ENCODE peak calls at places on chromosome 2, in five cellular contexts. V is astrocyte of the spinal cord, T is ovary, Z is fibroblast of the aortic adventitia, H is GM12878. E is an unnamed sample.

GRCh38 chr2:45845058-45845457 is 193.6 kb downstream of the PRKCE start:
- DNase-seq in H (no peak), T (no peak), Z (no peak), V (peak), E (peak)

GRCh38 chr2:36808386-36808785 is 111.9 kb downstream of the VIT start:
- DNase-seq in H (no peak), T (no peak), V (no peak), Z (no peak), E (no peak)

GRCh38 chr2:47062721-47063120 is 92.4 kb downstream of the STPG4 start:
- DNase-seq in T (no peak), Z (no peak), V (no peak), H (no peak), E (no peak)

GRCh38 chr2:230552181-230552580 is 136.2 kb downstream of the SP100 start:
- DNase-seq in V (no peak), Z (no peak), T (no peak), H (no peak), E (no peak)

GRCh38 chr2:18339326-18339725 is 221.1 kb downstream of the RDH14 start:
- DNase-seq in T (no peak), H (no peak), V (peak), Z (peak), E (no peak)

GRCh38 chr2:204272089-204272488 is 273.2 kb upstream of the PARD3B start:
- DNase-seq in Z (no peak), T (no peak), H (no peak), V (no peak), E (no peak)

GRCh38 chr2:196153480-196153879 is 17.9 kb downstream of the STK17B start:
- DNase-seq in H (no peak), T (no peak), V (no peak), Z (no peak), E (no peak)

GRCh38 chr2:218262631-218263586 is 2.1 kb downstream of the GPBAR1 start:
- DNase-seq in V (no peak), Z (no peak), T (no peak), H (no peak), E (no peak)

GRCh38 chr2:3073196-3073595 is 304.4 kb downstream of the EIPR1 start:
- DNase-seq in H (no peak), T (no peak), V (no peak), Z (no peak), E (no peak)

GRCh38 chr2:45652090-45653050 is 895 bp downstream of the PRKCE start:
- DNase-seq in V (peak), H (no peak), Z (peak), T (peak), E (peak)

GRCh38 chr2:222753251-222753824 is 81.9 kb downstream of the MOGAT1 start:
- DNase-seq in Z (peak), V (peak), H (no peak), T (peak), E (no peak)

GRCh38 chr2:145592362-145592761 is 1072.4 kb upstream of the ZEB2 start:
- DNase-seq in T (no peak), Z (peak), H (no peak), V (no peak), E (no peak)

GRCh38 chr2:69798909-69799526 is 30.4 kb upstream of the GMCL1 start:
- DNase-seq in T (no peak), V (peak), H (no peak), Z (peak), E (peak)
- H3K4me3 ChIP-seq in T (peak), V (peak), H (peak), Z (peak), E (peak)

DNA sequence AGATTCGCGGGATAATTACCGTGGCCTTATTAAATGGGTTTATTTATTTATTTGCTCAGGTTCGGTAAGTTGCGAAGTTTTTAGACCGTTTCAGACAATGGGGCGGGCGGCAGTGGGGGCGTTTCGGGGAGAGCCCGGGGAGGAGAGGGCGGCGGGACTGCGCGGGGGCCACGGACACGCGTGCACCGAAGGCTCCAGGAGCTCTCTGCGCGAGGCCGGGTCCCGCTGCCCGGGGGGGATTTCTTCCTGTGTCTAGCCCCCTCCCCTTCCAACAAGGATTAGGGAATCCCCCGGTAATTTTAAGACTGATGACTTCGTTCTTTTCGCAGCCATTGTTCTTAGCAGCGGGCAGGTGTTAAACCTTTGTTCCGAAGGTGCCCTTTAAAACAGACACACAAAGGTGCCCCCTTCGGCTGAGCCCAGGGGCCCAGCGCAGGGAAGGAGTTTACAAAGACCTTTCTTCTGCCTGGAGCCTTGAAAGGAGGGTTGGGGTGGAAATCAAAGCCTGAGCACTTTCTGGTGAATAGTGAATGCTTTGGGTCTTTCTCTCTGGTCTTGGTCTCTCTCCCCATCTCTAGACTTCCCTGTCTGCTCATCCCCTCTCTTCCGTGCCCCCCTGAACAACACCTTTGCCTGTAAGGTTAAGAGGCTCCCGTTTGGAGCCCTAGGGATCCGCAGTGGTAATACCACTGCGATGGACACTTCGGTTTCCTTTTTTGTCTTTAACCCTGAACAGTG is 2.1 kb downstream of the TRIB2 start:
- DNase-seq in T (peak), H (no peak), Z (no peak), V (no peak), E (no peak)
- TF ChIP-seq CTCF in T (no peak), H (no peak), Z (no peak), V (no peak), E (no peak)

GRCh38 chr2:169507698-169508097 is 1.8 kb upstream of the KLHL41 start:
- DNase-seq in T (no peak), H (no peak), Z (peak), V (peak), E (no peak)

GRCh38 chr2:169509230-169509917 is at the start of gene KLHL41:
- DNase-seq in Z (peak), T (no peak), V (peak), H (no peak), E (no peak)

GRCh38 chr2:169509955-169510354 is 453 bp downstream of the KLHL41 start:
- DNase-seq in V (no peak), H (no peak), T (no peak), Z (no peak), E (no peak)

DNA sequence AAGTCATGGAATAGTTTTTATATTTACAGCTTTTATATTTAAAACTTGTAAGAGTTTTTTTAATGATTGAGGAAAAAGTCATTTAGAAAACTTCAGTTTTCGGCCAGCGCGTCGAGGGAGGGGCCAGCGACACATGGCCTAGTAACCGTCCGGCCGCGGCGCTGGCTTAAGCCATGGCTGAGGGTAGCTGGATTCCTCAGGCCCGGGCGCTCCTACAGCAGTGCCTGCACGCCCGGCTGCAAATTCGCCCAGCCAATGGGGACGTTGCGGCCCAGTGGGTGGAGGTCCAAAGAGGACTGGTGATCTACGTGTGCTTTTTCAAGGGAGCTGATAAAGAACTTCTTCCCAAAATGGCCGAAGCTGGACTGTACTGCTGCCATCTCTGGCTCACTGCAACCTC is 4.9 kb upstream of the KLHL41 start:
- DNase-seq in Z (no peak), T (no peak), H (no peak), V (no peak), E (no peak)
- H3K4me3 ChIP-seq in Z (no peak), T (no peak), H (no peak), V (no peak), E (no peak)

GRCh38 chr2:134782792-134783191 is 55.6 kb upstream of the ACMSD start:
- DNase-seq in T (no peak), V (peak), H (no peak), Z (no peak), E (peak)
- TF ChIP-seq CTCF in T (no peak), V (peak), H (no peak), Z (no peak), E (peak)

GRCh38 chr2:237270556-237270955 is 143.4 kb downstream of the COL6A3 start:
- DNase-seq in T (no peak), H (no peak), V (peak), Z (peak), E (no peak)

GRCh38 chr2:237268004-237268708 is 145.8 kb downstream of the COL6A3 start:
- DNase-seq in Z (peak), V (no peak), T (peak), H (no peak), E (no peak)

GRCh38 chr2:237269121-237269875 is 144.7 kb downstream of the COL6A3 start:
- DNase-seq in Z (no peak), V (no peak), H (no peak), T (no peak), E (no peak)

GRCh38 chr2:237277151-237277550 is 136.8 kb downstream of the COL6A3 start:
- DNase-seq in V (no peak), H (no peak), T (no peak), Z (no peak), E (no peak)

DNA sequence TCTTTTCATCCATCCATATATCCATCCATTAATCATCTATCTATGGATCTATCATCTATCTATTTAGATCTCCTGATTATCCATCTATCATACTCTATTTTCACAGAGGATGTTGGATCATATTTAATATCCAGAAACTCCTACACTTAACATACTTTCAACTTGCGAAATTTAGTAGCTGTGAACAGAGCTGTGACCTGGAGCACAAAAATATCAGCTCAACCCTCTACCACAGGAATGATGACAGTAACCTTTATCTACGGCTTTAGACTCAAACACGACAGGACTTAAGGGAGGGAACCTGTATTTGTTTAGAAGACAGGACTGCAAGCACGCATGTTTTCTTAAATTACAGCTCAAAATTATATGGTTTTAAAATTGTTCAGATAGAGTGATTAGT is 142.3 kb downstream of the COL6A3 start:
- DNase-seq in V (no peak), T (no peak), H (no peak), Z (no peak), E (no peak)
- H3K4me3 ChIP-seq in V (no peak), T (no peak), H (no peak), Z (no peak), E (no peak)